ENCODE peak calls at places on chromosomes 5 and 9, in nine cellular contexts. D, Q, J, R, L, K, U, Z and A are unnamed samples.

GRCh38 chr9:17528859-17529258 is 50.0 kb upstream of the SH3GL2 start:
- DNase-seq in Q (no peak), U (no peak), L (no peak), D (no peak), Z (no peak), J (no peak), R (no peak), K (no peak), A (no peak)

GRCh38 chr9:109779711-109780452 is at the start of gene PALM2AKAP2:
- DNase-seq in L (no peak), Q (no peak), Z (peak; percentile 90), D (peak; percentile 68), K (peak; percentile 81), R (peak; percentile 84), J (peak; percentile 82), U (peak; percentile 65), A (no peak)

GRCh38 chr9:114521846-114522245 is 16.6 kb upstream of the WHRN start:
- DNase-seq in Z (peak; percentile 10), K (no peak), J (no peak), R (no peak), Q (no peak), L (no peak), D (no peak), U (no peak), A (no peak)

GRCh38 chr5:107739661-107740060 is 68.9 kb upstream of the EFNA5 start:
- DNase-seq in D (no peak), U (no peak), Z (no peak), Q (no peak), K (no peak), R (no peak), J (peak; percentile 30), L (no peak), A (no peak)

GRCh38 chr5:137714931-137715330 is 21.0 kb downstream of the KLHL3 start:
- DNase-seq in D (no peak), R (no peak), Z (peak; percentile 0), U (no peak), K (no peak), J (no peak), L (no peak), Q (no peak), A (no peak)

GRCh38 chr5:58366461-58366860 is 93.4 kb downstream of the PLK2 start:
- DNase-seq in Q (no peak), Z (no peak), L (no peak), U (no peak), D (no peak), J (no peak), R (no peak), K (no peak), A (no peak)

GRCh38 chr5:42949348-42950090 is 90.6 kb downstream of the ANXA2R start:
- DNase-seq in Q (peak; percentile 44), R (no peak), K (no peak), D (no peak), L (peak; percentile 81), J (no peak), Z (no peak), U (no peak), A (no peak)

GRCh38 chr5:93574041-93574938 is 6.7 kb downstream of the NR2F1-AS1 start:
- DNase-seq in K (no peak), Q (no peak), J (no peak), D (no peak), U (no peak), L (no peak), Z (no peak), R (no peak), A (no peak)

GRCh38 chr9:135741276-135742219 is 39.6 kb downstream of the KCNT1 start:
- DNase-seq in J (no peak), Z (peak; percentile 68), K (no peak), Q (no peak), L (no peak), U (no peak), D (peak; percentile 49), R (no peak), A (no peak)

GRCh38 chr5:73957397-73958001 is 331.5 kb downstream of the ARHGEF28 start:
- DNase-seq in U (no peak), D (no peak), Q (no peak), L (no peak), Z (no peak), K (no peak), J (peak; percentile 98), R (no peak), A (no peak)

GRCh38 chr5:88799976-88800375 is 83.0 kb downstream of the MEF2C start:
- DNase-seq in U (no peak), D (no peak), L (no peak), K (no peak), R (no peak), J (no peak), Z (no peak), Q (no peak), A (no peak)

DNA sequence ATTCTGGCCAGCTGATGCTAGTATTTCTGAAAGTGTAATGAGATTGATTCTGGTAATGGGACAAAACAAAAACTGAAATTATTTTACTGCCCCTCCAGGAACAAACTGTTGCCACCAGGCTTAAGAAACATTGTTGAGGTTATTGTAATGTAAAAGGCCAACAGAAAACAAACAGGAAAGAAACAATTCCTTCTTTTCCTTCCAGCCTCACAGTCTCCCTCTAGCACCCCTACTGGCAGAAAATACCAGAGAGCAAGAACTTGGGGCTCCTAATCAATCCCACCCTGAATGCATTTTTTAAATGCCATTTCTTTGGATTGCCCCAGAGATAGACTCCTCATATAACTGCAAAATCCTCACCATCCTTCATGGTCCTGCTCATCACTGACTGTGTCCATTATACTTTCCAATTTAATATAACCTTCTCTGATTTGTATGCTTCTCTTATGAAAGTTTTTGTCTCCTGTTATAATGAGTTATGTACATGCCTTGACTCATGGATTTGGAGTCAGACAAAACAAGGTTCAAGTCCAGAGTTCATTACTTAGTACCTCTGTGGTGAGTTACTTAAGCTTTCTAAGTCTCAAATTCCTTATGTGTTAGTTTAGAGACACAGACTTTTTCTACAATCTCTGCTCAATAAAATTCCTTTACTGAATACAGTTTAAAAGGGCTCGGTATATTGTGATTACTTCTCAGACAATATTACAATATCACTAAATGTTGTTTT is 157.9 kb upstream of the FBN2 start:
- DNase-seq in J (peak; percentile 9), K (no peak), L (no peak), Z (peak; percentile 61), U (peak; percentile 10), R (no peak), Q (no peak), D (peak; percentile 40), A (no peak)
- TF ChIP-seq CTCF in J (peak; percentile 34), K (peak; percentile 28), L (no peak), Z (peak; percentile 85), U (peak; percentile 52), R (peak; percentile 53), Q (peak; percentile 48), D (peak; percentile 78), A (no peak)

DNA sequence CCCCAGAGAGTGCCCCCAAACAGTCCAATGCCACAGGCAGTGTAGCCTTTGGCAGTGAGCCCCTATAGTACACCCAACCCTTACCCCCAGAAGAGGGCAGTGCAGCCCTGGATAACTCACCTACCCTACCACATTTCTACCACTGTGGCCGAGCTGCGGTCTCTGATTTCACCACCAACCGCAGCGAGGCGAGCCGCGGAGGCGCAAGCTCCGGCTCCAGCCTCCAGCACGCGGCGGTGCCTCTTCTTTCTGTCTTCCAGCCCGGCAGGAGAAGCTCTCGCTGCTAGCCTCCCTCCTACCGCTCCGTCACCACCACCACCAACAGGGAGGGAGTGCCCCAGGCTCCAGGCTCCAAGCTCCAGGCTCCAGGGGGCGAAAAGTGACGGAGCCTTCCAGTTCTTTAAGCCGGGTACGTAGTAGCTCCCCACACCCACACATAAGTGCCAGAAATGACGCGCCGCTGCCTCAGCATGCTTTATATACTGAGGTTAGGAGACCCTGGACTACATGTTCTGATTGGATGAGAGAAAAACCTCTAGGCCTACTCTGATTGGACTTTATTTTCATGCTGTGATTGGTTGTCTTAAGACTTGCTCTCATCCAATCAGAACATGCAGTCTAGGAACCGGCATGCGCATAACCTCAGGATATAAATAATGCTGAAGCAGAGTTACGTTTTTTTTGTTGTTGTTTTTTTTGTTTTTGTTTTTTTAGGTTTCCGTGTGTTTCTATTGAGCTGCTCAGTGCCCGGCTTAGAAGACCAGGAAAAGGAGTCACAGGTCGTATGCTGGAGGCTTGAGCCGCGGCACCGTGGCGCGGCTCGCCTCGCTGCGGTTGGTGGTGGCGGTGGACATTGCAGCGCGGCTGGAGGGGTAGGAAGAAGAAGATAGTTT is at the start of gene PCAT7:
- DNase-seq in L (peak; percentile 57), D (peak; percentile 86), J (peak; percentile 91), R (peak; percentile 83), U (peak; percentile 83), Q (no peak), K (peak; percentile 78), Z (peak; percentile 94), A (no peak)
- TF ChIP-seq CTCF in L (no peak), D (peak; percentile 70), J (peak; percentile 87), R (peak; percentile 49), U (peak; percentile 49), Q (no peak), K (peak; percentile 56), Z (peak; percentile 80), A (no peak)

GRCh38 chr9:113317777-113318176 is 14.6 kb upstream of the RNF183 start:
- DNase-seq in J (no peak), K (no peak), U (no peak), Z (peak; percentile 24), L (no peak), D (no peak), Q (no peak), R (no peak), A (no peak)
- TF ChIP-seq CTCF in J (no peak), K (peak; percentile 24), U (peak; percentile 12), Z (peak; percentile 62), L (no peak), D (no peak), Q (peak; percentile 44), R (peak; percentile 22), A (no peak)

GRCh38 chr5:39076757-39077475 is 2.7 kb upstream of the RICTOR start:
- DNase-seq in K (no peak), L (no peak), Q (no peak), J (peak; percentile 55), D (no peak), Z (no peak), U (no peak), R (no peak), A (no peak)

GRCh38 chr5:39079147-39079546 is 4.9 kb upstream of the RICTOR start:
- DNase-seq in D (no peak), Z (no peak), J (no peak), R (no peak), U (no peak), Q (no peak), K (no peak), L (no peak), A (no peak)

GRCh38 chr5:39080597-39081204 is 6.5 kb upstream of the RICTOR start:
- DNase-seq in U (peak; percentile 59), Q (peak; percentile 47), Z (peak; percentile 72), K (no peak), R (peak; percentile 34), L (peak; percentile 39), D (peak; percentile 65), J (no peak), A (peak; percentile 22)

GRCh38 chr5:39082995-39083394 is 8.8 kb upstream of the RICTOR start:
- DNase-seq in R (no peak), D (no peak), Z (no peak), Q (no peak), K (no peak), L (peak; percentile 26), J (no peak), U (no peak), A (no peak)

DNA sequence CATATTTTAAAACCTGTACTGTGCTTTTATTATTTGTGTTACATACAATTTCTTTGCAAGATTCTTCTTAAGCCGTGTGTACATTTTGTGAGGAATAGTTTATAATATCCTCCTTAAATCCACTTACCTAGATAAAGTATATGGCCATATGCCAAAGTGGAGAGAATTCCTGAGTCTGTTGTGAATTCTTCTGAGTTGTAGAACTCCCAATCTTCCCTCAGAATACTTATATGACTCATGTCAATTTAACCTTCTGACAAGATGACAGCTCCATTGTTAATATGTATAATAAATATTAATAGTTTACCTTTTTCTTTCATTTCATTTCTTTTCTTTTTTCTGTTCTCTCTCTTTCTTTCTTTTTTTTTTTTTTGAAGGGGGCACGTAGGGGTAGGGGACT is 6.0 kb upstream of the RICTOR start:
- DNase-seq in U (no peak), K (no peak), R (no peak), L (no peak), D (no peak), J (peak; percentile 33), Q (no peak), Z (no peak), A (no peak)
- TF ChIP-seq CTCF in U (no peak), K (no peak), R (no peak), L (no peak), D (no peak), J (no peak), Q (no peak), Z (no peak), A (no peak)